ENCODE peak calls at places on chromosomes 13 and 19, in seven cellular contexts. D, Q, G, H, K, U and W are unnamed samples.

GRCh38 chr13:75481176-75482069 is 546 bp downstream of the TBC1D4 start:
- DNase-seq in Q (peak; percentile 22), U (no peak), H (peak; percentile 86), G (no peak), D (no peak), K (peak; percentile 34), W (no peak)

GRCh38 chr19:6273701-6274601 is 5.8 kb downstream of the MLLT1 start:
- DNase-seq in Q (peak; percentile 86), H (no peak), D (peak; percentile 85), U (no peak), K (peak; percentile 83), G (peak; percentile 88), W (peak; percentile 98)

GRCh38 chr13:33932765-33933406 is 114.9 kb downstream of the RFC3 start:
- DNase-seq in K (no peak), U (no peak), H (no peak), D (no peak), Q (no peak), G (peak; percentile 2), W (no peak)

GRCh38 chr13:40777166-40777956 is 6.4 kb upstream of the MRPS31 start:
- DNase-seq in G (peak; percentile 37), H (no peak), Q (no peak), K (no peak), D (no peak), U (no peak), W (no peak)

GRCh38 chr13:108734676-108735075 is 105.3 kb downstream of the MYO16 start:
- DNase-seq in D (no peak), H (peak; percentile 47), G (no peak), Q (no peak), U (no peak), K (no peak), W (peak; percentile 8)

GRCh38 chr13:40589285-40590109 is 76.9 kb downstream of the FOXO1 start:
- DNase-seq in D (no peak), H (no peak), U (peak; percentile 88), Q (peak; percentile 74), K (no peak), G (no peak), W (no peak)

GRCh38 chr19:48698046-48698445 is 2.3 kb downstream of the FUT2 start:
- DNase-seq in G (peak; percentile 74), H (no peak), D (no peak), K (peak; percentile 87), U (no peak), Q (no peak), W (peak; percentile 65)

GRCh38 chr19:2166741-2167738 is 3.3 kb downstream of the DOT1L start:
- DNase-seq in H (no peak), K (peak; percentile 95), D (peak; percentile 86), Q (peak; percentile 45), G (peak; percentile 67), U (no peak), W (peak; percentile 70)

GRCh38 chr13:48942131-48942530 is 33.6 kb upstream of the FNDC3A start:
- DNase-seq in H (no peak), K (no peak), Q (no peak), D (no peak), U (no peak), G (peak; percentile 75), W (no peak)

GRCh38 chr13:98959775-98960325 is 18.0 kb downstream of the DOCK9 start:
- DNase-seq in Q (no peak), D (no peak), U (no peak), H (no peak), K (no peak), G (no peak), W (no peak)

GRCh38 chr13:64924401-64924800 is 2305.7 kb downstream of the PCDH9 start:
- DNase-seq in G (no peak), U (no peak), K (no peak), Q (no peak), D (no peak), H (no peak), W (no peak)

GRCh38 chr13:97226013-97226412 is 3.9 kb downstream of the MBNL2 start:
- DNase-seq in H (no peak), G (no peak), D (no peak), Q (no peak), U (no peak), K (no peak), W (no peak)

GRCh38 chr19:53812335-53812734 is 11.8 kb downstream of the NLRP12 start:
- DNase-seq in Q (no peak), U (no peak), K (no peak), G (no peak), D (no peak), H (peak; percentile 54), W (no peak)

GRCh38 chr19:20664917-20665781 is 3.8 kb upstream of the ZNF626 start:
- DNase-seq in D (no peak), K (no peak), G (no peak), Q (no peak), U (no peak), H (no peak), W (no peak)

GRCh38 chr13:22040810-22041364 is 370.0 kb downstream of the FGF9 start:
- DNase-seq in H (peak; percentile 54), Q (no peak), G (no peak), K (no peak), U (no peak), D (no peak), W (no peak)

GRCh38 chr19:38079926-38080380 is 144.1 kb downstream of the DPF1 start:
- DNase-seq in H (no peak), U (peak; percentile 77), G (peak; percentile 95), Q (no peak), K (peak; percentile 29), D (no peak), W (peak; percentile 99)

GRCh38 chr13:53921473-53921872 is 892.9 kb downstream of the OLFM4 start:
- DNase-seq in H (no peak), G (no peak), U (no peak), Q (no peak), D (no peak), K (no peak), W (no peak)

GRCh38 chr19:54875506-54875905 is 1.5 kb downstream of the FCAR start:
- DNase-seq in K (no peak), D (no peak), Q (no peak), G (no peak), H (no peak), U (no peak), W (no peak)

DNA sequence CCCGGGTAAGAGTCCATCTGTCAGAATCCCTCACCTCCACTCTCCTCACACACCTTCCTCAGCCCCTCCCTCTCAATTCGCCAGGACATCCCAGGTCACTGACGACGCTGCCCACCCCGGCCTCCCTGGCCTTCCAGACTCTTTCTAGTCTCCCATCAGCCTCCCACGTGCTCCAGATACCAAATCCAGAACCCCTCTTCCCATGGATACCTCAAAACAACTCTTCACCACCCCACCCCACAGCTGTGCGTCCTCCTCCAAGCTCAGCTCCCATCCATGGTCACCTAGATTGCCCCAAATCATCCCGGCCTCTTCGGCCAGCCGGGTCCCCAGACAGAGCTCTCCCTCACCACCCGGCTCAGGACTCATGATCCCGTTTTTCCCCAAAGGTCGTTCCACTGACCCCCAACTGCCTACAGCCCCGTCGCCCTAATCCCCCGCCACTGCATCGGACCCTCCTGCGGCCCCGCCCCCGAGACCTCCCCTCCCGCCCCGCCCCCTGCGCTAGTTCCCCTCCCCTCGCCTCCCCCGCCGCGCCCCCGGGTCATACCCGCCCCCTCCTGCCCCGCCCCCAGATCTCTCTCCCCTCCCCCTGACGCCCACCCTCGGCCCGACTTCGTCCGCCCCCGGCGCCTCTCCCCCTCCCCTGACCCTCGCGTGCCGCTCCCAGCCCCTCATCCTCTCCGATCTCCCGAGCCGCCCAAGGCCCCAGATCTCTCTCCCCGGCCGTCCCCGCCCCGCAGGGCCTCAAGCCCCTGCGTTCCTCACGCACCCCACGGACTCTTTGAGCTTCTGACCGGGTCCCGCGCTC is 546 bp downstream of the UBXN6 start:
- DNase-seq in Q (no peak), D (no peak), U (no peak), G (peak; percentile 56), H (peak; percentile 78), K (peak; percentile 41), W (no peak)
- TF ChIP-seq POLR2A in Q (no peak), D (no peak), U (no peak), G (peak; percentile 71), H (no peak), K (no peak), W (no peak)

GRCh38 chr19:43668406-43669158 is 1.4 kb downstream of the PLAUR start:
- DNase-seq in K (peak; percentile 98), D (peak; percentile 99), G (peak; percentile 99), Q (peak; percentile 92), H (peak; percentile 99), U (peak; percentile 95), W (peak; percentile 96)
- TF ChIP-seq POLR2A in K (peak; percentile 80), D (peak; percentile 90), G (no peak), Q (peak; percentile 54), H (no peak), U (no peak), W (peak; percentile 54)

DNA sequence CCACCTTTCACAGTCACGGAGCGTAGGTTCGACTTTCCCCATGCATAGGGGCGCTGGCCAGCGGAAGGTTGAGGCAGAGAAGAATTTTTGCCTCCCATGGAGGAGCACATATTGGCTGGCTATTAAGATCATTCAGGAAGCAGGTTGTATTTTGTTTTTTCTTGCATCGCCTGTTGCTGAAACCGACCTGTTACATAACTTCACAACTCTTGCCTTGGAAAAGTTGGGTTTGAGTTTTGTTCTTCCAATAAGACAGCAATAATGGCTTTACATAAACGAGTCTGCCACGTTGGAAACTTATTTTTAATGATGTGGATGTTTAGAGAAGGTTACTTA is 1.4 kb downstream of the UPF1 start:
- DNase-seq in Q (no peak), U (no peak), H (no peak), K (no peak), D (no peak), G (no peak), W (no peak)
- TF ChIP-seq POLR2A in Q (no peak), U (no peak), H (no peak), K (no peak), D (no peak), G (no peak), W (no peak)

GRCh38 chr19:41532526-41532925 is 43.4 kb upstream of the CEACAM21 start:
- DNase-seq in Q (no peak), G (no peak), U (no peak), K (no peak), D (no peak), H (no peak), W (no peak)

GRCh38 chr19:41529484-41530183 is 46.3 kb upstream of the CEACAM21 start:
- DNase-seq in D (no peak), K (no peak), U (no peak), G (no peak), Q (no peak), H (no peak), W (no peak)

GRCh38 chr19:41531438-41532311 is 44.3 kb upstream of the CEACAM21 start:
- DNase-seq in U (no peak), D (peak; percentile 83), H (no peak), G (peak; percentile 31), K (peak; percentile 64), Q (peak; percentile 56), W (peak; percentile 58)

GRCh38 chr19:41530184-41530534 is 45.8 kb upstream of the CEACAM21 start:
- DNase-seq in H (no peak), Q (no peak), U (no peak), D (no peak), K (no peak), G (no peak), W (no peak)

DNA sequence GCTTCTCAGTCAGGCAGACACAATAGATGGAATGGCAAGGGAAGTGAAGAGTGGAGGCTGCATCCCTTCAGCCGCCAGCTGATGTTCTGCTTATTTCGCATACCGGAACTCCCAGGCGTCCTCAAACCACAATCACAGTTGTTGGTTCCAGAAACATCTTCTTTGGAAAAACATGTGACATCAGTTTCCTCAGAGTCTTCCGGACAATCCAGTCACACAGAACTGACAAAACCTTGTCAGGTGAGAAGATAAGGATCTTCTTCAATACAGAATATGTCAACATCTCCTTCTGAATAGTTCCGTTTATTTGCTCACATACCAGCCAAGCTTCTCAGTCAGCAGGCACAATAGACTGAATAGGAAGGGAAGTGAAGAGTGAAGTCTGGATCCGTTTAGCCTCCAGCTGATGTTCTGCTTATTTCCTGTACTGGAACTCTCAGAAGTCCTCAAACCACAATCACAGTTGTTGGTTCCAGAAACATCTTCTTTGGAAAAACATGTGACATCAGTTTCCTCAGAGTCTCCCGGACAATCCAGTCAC is 45.1 kb upstream of the CEACAM21 start:
- DNase-seq in Q (no peak), U (no peak), K (no peak), D (no peak), H (no peak), G (no peak), W (no peak)
- TF ChIP-seq POLR2A in Q (no peak), U (no peak), K (no peak), D (no peak), H (no peak), G (no peak), W (no peak)